ENCODE peak calls at places on chromosomes 3 and 15, in ten cellular contexts. J, Z, U, N, B, E, I, V, S and Y are unnamed samples.

GRCh38 chr3:10764314-10765051 is 51.5 kb upstream of the SLC6A11 start:
- DNase-seq in J (no peak), Z (no peak), U (no peak), N (no peak), B (no peak), E (no peak), I (no peak), V (peak), S (no peak), Y (no peak)

GRCh38 chr15:37076543-37076942 is 23.8 kb downstream of the MEIS2 start:
- DNase-seq in J (no peak), Z (no peak), U (no peak), N (no peak), B (no peak), E (no peak), I (no peak), V (no peak), S (no peak), Y (no peak)

GRCh38 chr15:75578206-75578947 is 738 bp downstream of the PTPN9 start:
- DNase-seq in J (peak), Z (no peak), U (no peak), N (no peak), B (no peak), E (no peak), I (peak), V (peak), S (peak), Y (no peak)

GRCh38 chr3:102057781-102058421 is 208.6 kb downstream of the NFKBIZ start:
- DNase-seq in J (no peak), Z (no peak), U (no peak), N (no peak), B (no peak), E (no peak), I (peak), V (no peak), S (peak), Y (no peak)

GRCh38 chr15:80240261-80240660 is 11.8 kb downstream of the CTXND1 start:
- DNase-seq in J (no peak), Z (no peak), U (no peak), N (no peak), B (no peak), E (no peak), I (no peak), V (no peak), S (no peak), Y (no peak)

GRCh38 chr15:95325763-95326688 is 1004.5 kb upstream of the NR2F2 start:
- DNase-seq in J (no peak), Z (no peak), U (no peak), N (no peak), B (peak), E (no peak), I (no peak), V (no peak), S (peak), Y (no peak)

GRCh38 chr15:52788099-52788986 is 1.8 kb downstream of the ONECUT1 start:
- DNase-seq in J (no peak), Z (no peak), U (no peak), N (no peak), B (no peak), E (no peak), I (no peak), V (no peak), S (no peak), Y (no peak)

GRCh38 chr3:126664591-126665214 is 9.8 kb upstream of the TXNRD3 start:
- DNase-seq in J (no peak), Z (no peak), U (no peak), N (no peak), B (no peak), E (no peak), I (no peak), V (no peak), S (no peak), Y (no peak)

GRCh38 chr3:193605876-193606275 is 12.9 kb downstream of the OPA1 start:
- DNase-seq in J (peak), Z (peak), U (peak), N (peak), B (peak), E (no peak), I (peak), V (no peak), S (peak), Y (no peak)

GRCh38 chr15:60418095-60418494 is 20.3 kb upstream of the ANXA2 start:
- DNase-seq in J (no peak), Z (no peak), U (no peak), N (no peak), B (no peak), E (no peak), I (no peak), V (no peak), S (no peak), Y (no peak)

GRCh38 chr3:42336103-42336502 is 70.1 kb upstream of the CCK start:
- DNase-seq in J (no peak), Z (no peak), U (no peak), N (no peak), B (no peak), E (no peak), I (no peak), V (no peak), S (no peak), Y (no peak)

GRCh38 chr3:107063351-107063750 is 313.9 kb upstream of the CCDC54 start:
- DNase-seq in J (no peak), Z (no peak), U (no peak), N (no peak), B (no peak), E (no peak), I (no peak), V (no peak), S (peak), Y (no peak)

GRCh38 chr3:180926526-180926925 is 14.1 kb downstream of the FXR1 start:
- DNase-seq in J (no peak), Z (no peak), U (no peak), N (no peak), B (no peak), E (no peak), I (no peak), V (no peak), S (no peak), Y (no peak)

GRCh38 chr3:127590282-127590592 is 296 bp downstream of the TPRA1 start:
- DNase-seq in J (no peak), Z (no peak), U (no peak), N (no peak), B (no peak), E (no peak), I (no peak), V (peak), S (no peak), Y (no peak)

GRCh38 chr3:147394168-147394941 is 12.0 kb downstream of the ZIC4 start:
- DNase-seq in J (no peak), Z (no peak), U (no peak), N (no peak), B (no peak), E (no peak), I (no peak), V (no peak), S (no peak), Y (no peak)

GRCh38 chr3:69324362-69325025 is 61.4 kb downstream of the FRMD4B start:
- DNase-seq in J (no peak), Z (peak), U (no peak), N (no peak), B (no peak), E (no peak), I (no peak), V (no peak), S (peak), Y (no peak)

GRCh38 chr3:141370065-141370533 is 1.8 kb downstream of the ZBTB38 start:
- DNase-seq in J (peak), Z (peak), U (peak), N (no peak), B (peak), E (peak), I (peak), V (no peak), S (peak), Y (peak)